ENCODE peak calls at places on chromosomes 16 and 17, in ten cellular contexts. N is HFF-Myc, D is lung, P is Calu3, R is NB4, G is fibroblast of the aortic adventitia, B is OCI-LY7, J is GM10248, L is astrocyte of the spinal cord, H is lower leg skin. O is an unnamed sample.

GRCh38 chr17:81509687-81510523 is 2.7 kb downstream of the ACTG1 start:
- DNase-seq in N (no peak), D (no peak), P (no peak), R (peak), G (peak), B (peak), J (no peak), L (no peak), H (no peak), O (no peak)

GRCh38 chr16:26672206-26672605 is 394.5 kb upstream of the C16orf82 start:
- DNase-seq in N (no peak), D (no peak), P (no peak), R (no peak), G (no peak), B (peak), J (no peak), L (no peak), H (no peak), O (no peak)

GRCh38 chr17:70552230-70552981 is 383.1 kb downstream of the KCNJ2 start:
- DNase-seq in N (peak), D (no peak), P (no peak), R (peak), G (peak), B (peak), J (peak), L (peak), H (no peak), O (no peak)

GRCh38 chr17:13776027-13776551 is 174.4 kb upstream of the HS3ST3A1 start:
- DNase-seq in N (no peak), D (no peak), P (no peak), R (no peak), G (peak), B (no peak), J (no peak), L (no peak), H (no peak), O (no peak)

GRCh38 chr16:72819345-72819744 is 228.6 kb downstream of the ZFHX3 start:
- DNase-seq in N (no peak), D (no peak), P (no peak), R (no peak), G (peak), B (no peak), J (no peak), L (peak), H (no peak), O (no peak)

GRCh38 chr16:53753431-53753830 is 49.5 kb downstream of the FTO start:
- DNase-seq in N (no peak), D (no peak), P (no peak), R (peak), G (no peak), B (no peak), J (no peak), L (no peak), H (no peak), O (no peak)

GRCh38 chr16:11133344-11133921 is 122.6 kb downstream of the SOCS1 start:
- DNase-seq in N (peak), D (peak), P (peak), R (no peak), G (peak), B (no peak), J (no peak), L (peak), H (peak), O (no peak)

GRCh38 chr17:72390675-72391501 is 270.1 kb downstream of the SOX9 start:
- DNase-seq in N (no peak), D (no peak), P (no peak), R (no peak), G (no peak), B (no peak), J (no peak), L (peak), H (no peak), O (no peak)

GRCh38 chr17:39527220-39527813 is 66.0 kb downstream of the CDK12 start:
- DNase-seq in N (no peak), D (no peak), P (peak), R (peak), G (peak), B (peak), J (no peak), L (no peak), H (no peak), O (no peak)

GRCh38 chr17:16328997-16329396 is 24.3 kb downstream of the CENPV start:
- DNase-seq in N (no peak), D (no peak), P (peak), R (no peak), G (no peak), B (no peak), J (no peak), L (peak), H (no peak), O (no peak)

GRCh38 chr17:79280822-79281572 is 206.4 kb downstream of the ENGASE start:
- DNase-seq in N (no peak), D (no peak), P (no peak), R (no peak), G (no peak), B (no peak), J (no peak), L (no peak), H (no peak), O (no peak)

GRCh38 chr16:35252356-35252936 is 1793.0 kb downstream of the TP53TG3F start:
- DNase-seq in N (no peak), D (no peak), P (no peak), R (peak), G (peak), B (peak), J (no peak), L (peak), H (no peak), O (no peak)

GRCh38 chr16:89090182-89090630 is 3.4 kb upstream of the ACSF3 start:
- DNase-seq in N (no peak), D (no peak), P (no peak), R (no peak), G (no peak), B (no peak), J (no peak), L (no peak), H (no peak), O (no peak)

GRCh38 chr17:55336426-55336825 is 71.7 kb downstream of the HLF start:
- DNase-seq in N (no peak), D (no peak), P (no peak), R (no peak), G (no peak), B (no peak), J (no peak), L (no peak), H (no peak), O (no peak)

GRCh38 chr16:57185446-57185944 is 344 bp downstream of the PSME3IP1 start:
- DNase-seq in N (no peak), D (peak), P (peak), R (no peak), G (peak), B (no peak), J (peak), L (peak), H (peak), O (no peak)

GRCh38 chr17:53470626-53471025 is 352.1 kb upstream of the KIF2B start:
- DNase-seq in N (no peak), D (no peak), P (no peak), R (no peak), G (no peak), B (no peak), J (no peak), L (peak), H (no peak), O (no peak)

GRCh38 chr17:46097497-46097896 is 95.7 kb downstream of the KANSL1 start:
- DNase-seq in N (no peak), D (no peak), P (no peak), R (no peak), G (no peak), B (no peak), J (no peak), L (no peak), H (no peak), O (no peak)

GRCh38 chr17:69503711-69504110 is 89.2 kb downstream of the MAP2K6 start:
- DNase-seq in N (no peak), D (no peak), P (no peak), R (no peak), G (no peak), B (peak), J (peak), L (no peak), H (no peak), O (no peak)

GRCh38 chr17:2701161-2701995 is 10.2 kb downstream of the CLUH start:
- DNase-seq in N (no peak), D (no peak), P (no peak), R (no peak), G (no peak), B (no peak), J (no peak), L (no peak), H (peak), O (no peak)

GRCh38 chr16:57578521-57579360 is 36.3 kb downstream of the ADGRG5 start:
- DNase-seq in N (no peak), D (no peak), P (no peak), R (no peak), G (no peak), B (no peak), J (no peak), L (no peak), H (no peak), O (no peak)

GRCh38 chr17:64707077-64707591 is 45.0 kb upstream of the SMURF2 start:
- DNase-seq in N (peak), D (peak), P (peak), R (peak), G (peak), B (no peak), J (no peak), L (peak), H (peak), O (no peak)

GRCh38 chr17:61467416-61468262 is 15.4 kb downstream of the TBX4 start:
- DNase-seq in N (no peak), D (no peak), P (peak), R (peak), G (peak), B (peak), J (no peak), L (peak), H (peak), O (no peak)

GRCh38 chr17:7883781-7884386 is 4.7 kb upstream of the CHD3 start:
- DNase-seq in N (no peak), D (no peak), P (peak), R (peak), G (peak), B (peak), J (peak), L (peak), H (peak), O (no peak)

GRCh38 chr17:48894886-48895285 is 2.3 kb downstream of the ATP5MC1 start:
- DNase-seq in N (no peak), D (no peak), P (no peak), R (no peak), G (no peak), B (no peak), J (no peak), L (no peak), H (no peak), O (no peak)

GRCh38 chr16:57735755-57736418 is at the start of gene KATNB1:
- DNase-seq in N (no peak), D (no peak), P (peak), R (no peak), G (no peak), B (no peak), J (no peak), L (no peak), H (peak), O (no peak)

GRCh38 chr17:74865504-74866197 is 6.0 kb upstream of the GRIN2C start:
- DNase-seq in N (no peak), D (no peak), P (peak), R (no peak), G (no peak), B (peak), J (no peak), L (no peak), H (no peak), O (no peak)

GRCh38 chr16:13012591-13012990 is 111.2 kb downstream of the SHISA9 start:
- DNase-seq in N (no peak), D (no peak), P (no peak), R (no peak), G (no peak), B (no peak), J (no peak), L (no peak), H (no peak), O (no peak)

GRCh38 chr17:13114601-13115024 is 96.8 kb upstream of the ELAC2 start:
- DNase-seq in N (peak), D (no peak), P (no peak), R (peak), G (peak), B (peak), J (peak), L (peak), H (no peak), O (no peak)

GRCh38 chr17:57096472-57097198 is 11.6 kb downstream of the AKAP1 start:
- DNase-seq in N (no peak), D (no peak), P (no peak), R (no peak), G (no peak), B (no peak), J (no peak), L (no peak), H (no peak), O (no peak)

GRCh38 chr16:58733248-58733670 is 857 bp downstream of the GOT2 start:
- DNase-seq in N (no peak), D (no peak), P (no peak), R (peak), G (peak), B (peak), J (no peak), L (peak), H (no peak), O (no peak)

GRCh38 chr16:54326266-54326662 is 39.7 kb upstream of the IRX3 start:
- DNase-seq in N (no peak), D (no peak), P (no peak), R (no peak), G (peak), B (no peak), J (no peak), L (peak), H (no peak), O (no peak)

GRCh38 chr17:35912942-35913341 is 17.6 kb downstream of the RDM1 start:
- DNase-seq in N (no peak), D (no peak), P (no peak), R (no peak), G (no peak), B (no peak), J (no peak), L (no peak), H (peak), O (no peak)

DNA sequence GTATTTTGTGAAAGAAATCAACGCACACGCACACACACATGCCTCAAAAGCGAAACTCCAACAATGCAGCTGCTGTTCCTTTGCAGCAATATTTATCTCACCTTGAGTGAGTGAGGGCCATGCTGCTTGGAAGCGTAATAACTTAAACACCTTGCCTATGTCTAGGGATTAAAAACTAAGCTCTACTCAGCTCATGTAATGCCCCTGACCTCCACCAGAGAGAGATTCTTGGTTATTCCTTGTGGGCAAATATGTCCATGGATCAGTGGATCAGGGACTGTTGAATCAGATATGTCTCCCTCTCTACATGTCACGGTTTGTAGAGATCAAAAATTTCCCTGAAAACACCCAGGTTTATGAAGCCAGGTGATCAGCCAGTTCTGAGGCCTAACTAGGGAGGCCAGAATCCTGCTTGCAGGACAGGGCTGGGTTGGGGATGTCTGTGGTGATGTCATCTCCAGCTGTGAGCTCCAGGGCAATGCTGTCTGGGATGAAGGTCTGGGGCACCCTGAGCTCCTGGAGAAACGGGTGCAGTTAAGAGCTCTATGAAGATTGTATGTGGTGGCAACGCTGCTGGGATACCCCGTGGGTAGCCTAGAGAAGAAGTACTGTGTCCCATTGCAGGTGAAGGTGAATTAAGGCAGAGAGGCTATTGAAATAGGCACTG is 149.4 kb downstream of the KCNJ12 start:
- DNase-seq in N (no peak), D (no peak), P (no peak), R (no peak), G (no peak), B (no peak), J (no peak), L (no peak), H (peak), O (no peak)
- TF ChIP-seq CTCF in N (no peak), D (no peak), P (no peak), R (no peak), G (no peak), B (no peak), J (no peak), L (no peak), H (no peak), O (no peak)

GRCh38 chr16:81408409-81408950 is 36.1 kb upstream of the CMIP start:
- DNase-seq in N (no peak), D (no peak), P (no peak), R (no peak), G (no peak), B (no peak), J (no peak), L (no peak), H (no peak), O (no peak)
- TF ChIP-seq CTCF in N (no peak), D (no peak), P (no peak), R (no peak), G (no peak), B (no peak), J (no peak), L (no peak), H (no peak), O (no peak)

GRCh38 chr17:4853195-4853762 is 20.1 kb downstream of the MINK1 start:
- DNase-seq in N (no peak), D (no peak), P (no peak), R (no peak), G (no peak), B (no peak), J (no peak), L (no peak), H (no peak), O (no peak)

GRCh38 chr17:4849011-4849536 is 15.9 kb downstream of the MINK1 start:
- DNase-seq in N (no peak), D (no peak), P (peak), R (no peak), G (peak), B (no peak), J (peak), L (no peak), H (no peak), O (no peak)

GRCh38 chr17:4850236-4850635 is 17.1 kb downstream of the MINK1 start:
- DNase-seq in N (no peak), D (no peak), P (no peak), R (no peak), G (no peak), B (no peak), J (no peak), L (no peak), H (no peak), O (no peak)

GRCh38 chr17:4854181-4854681 is 21.1 kb downstream of the MINK1 start:
- DNase-seq in N (no peak), D (no peak), P (no peak), R (no peak), G (peak), B (no peak), J (no peak), L (no peak), H (no peak), O (no peak)

GRCh38 chr17:4852504-4853075 is 19.4 kb downstream of the MINK1 start:
- DNase-seq in N (peak), D (no peak), P (peak), R (no peak), G (peak), B (no peak), J (no peak), L (peak), H (no peak), O (no peak)
- TF ChIP-seq CTCF in N (no peak), D (no peak), P (no peak), R (no peak), G (no peak), B (no peak), J (no peak), L (no peak), H (no peak), O (no peak)

DNA sequence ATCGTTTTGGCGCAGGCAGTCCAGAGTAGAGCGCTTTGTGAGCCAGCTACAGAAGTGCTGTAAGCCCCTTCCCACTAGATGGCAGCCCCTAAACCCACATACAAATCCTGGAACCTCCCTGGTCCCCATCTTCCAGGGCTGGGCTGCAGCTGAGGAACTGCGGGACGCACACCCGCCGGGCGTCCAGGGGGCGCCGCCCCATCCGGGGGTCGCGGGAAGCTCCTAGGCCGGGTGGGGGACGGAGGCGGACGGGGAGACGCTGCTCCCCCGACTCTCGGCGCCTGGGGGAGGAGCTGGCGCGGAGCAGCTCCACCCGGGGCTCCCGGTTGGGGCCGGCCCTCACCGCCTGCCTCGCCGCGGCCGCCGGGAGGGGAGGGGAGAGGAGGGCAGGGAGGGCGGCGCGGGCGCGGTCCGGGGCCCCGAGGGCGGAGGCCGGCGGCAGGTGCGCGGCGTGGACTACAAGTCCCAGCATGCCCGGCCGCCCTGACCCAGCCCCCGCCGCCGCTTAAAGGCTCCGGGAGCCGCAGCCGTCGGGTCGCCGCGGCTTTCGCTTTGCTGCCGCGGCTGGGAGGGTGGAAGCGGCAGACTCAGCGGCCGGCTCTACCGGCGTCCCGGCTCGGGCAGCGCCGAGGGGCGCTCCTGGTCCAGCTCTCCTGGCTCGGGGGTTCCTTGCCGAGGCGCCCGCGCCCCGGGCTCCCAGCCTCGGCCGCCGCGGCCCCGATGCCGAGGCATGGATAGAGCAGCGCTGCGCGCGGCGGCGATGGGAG is at the start of gene KSR1:
- DNase-seq in N (no peak), D (peak), P (peak), R (peak), G (peak), B (peak), J (peak), L (peak), H (peak), O (peak)
- TF ChIP-seq CTCF in N (peak), D (no peak), P (no peak), R (peak), G (peak), B (peak), J (peak), L (peak), H (no peak), O (no peak)

GRCh38 chr16:69522732-69523404 is 42.9 kb upstream of the NFAT5 start:
- DNase-seq in N (no peak), D (no peak), P (no peak), R (peak), G (no peak), B (peak), J (no peak), L (no peak), H (peak), O (no peak)

GRCh38 chr16:69520413-69520799 is 45.4 kb upstream of the NFAT5 start:
- DNase-seq in N (no peak), D (no peak), P (no peak), R (no peak), G (no peak), B (no peak), J (no peak), L (no peak), H (no peak), O (no peak)

GRCh38 chr16:69522041-69522578 is 43.7 kb upstream of the NFAT5 start:
- DNase-seq in N (no peak), D (no peak), P (no peak), R (no peak), G (no peak), B (no peak), J (no peak), L (no peak), H (no peak), O (no peak)

GRCh38 chr16:69523571-69523970 is 42.2 kb upstream of the NFAT5 start:
- DNase-seq in N (no peak), D (no peak), P (no peak), R (no peak), G (no peak), B (no peak), J (no peak), L (no peak), H (peak), O (no peak)

GRCh38 chr16:69520800-69521602 is 44.8 kb upstream of the NFAT5 start:
- DNase-seq in N (no peak), D (no peak), P (no peak), R (no peak), G (peak), B (no peak), J (peak), L (no peak), H (peak), O (no peak)
- TF ChIP-seq CTCF in N (no peak), D (no peak), P (no peak), R (no peak), G (no peak), B (no peak), J (no peak), L (no peak), H (no peak), O (no peak)